ENCODE peak calls at places on chromosomes 3 and 15, in eight cellular contexts. K is foreskin fibroblast; I is NCI-H2171 treated with DMSO at 0.1 percent for 48 hours; V is ELR; Y is stimulated activated CD8-positive, alpha-beta memory T cell treated with anti-CD3 and anti-CD28 coated beads, Interleukin-2, amount 100 ng/mL, for 1 hour; A is stimulated activated naive B cell treated with anti-CD40 and anti-IgM and Interleukin-4, amounts not matched to agents 10 μg/mL and 1 μg/mL and 100 μg/mL, for 72 hours; H is T-cell; N is GM23248. Q is an unnamed sample.

GRCh38 chr3:5505163-5505562 is 317.7 kb downstream of the EDEM1 start:
- DNase-seq in K (no peak), I (no peak), V (no peak), Y (no peak), A (no peak), H (no peak), N (no peak), Q (no peak)

GRCh38 chr15:99467861-99468460 is 97.8 kb upstream of the MEF2A start:
- DNase-seq in K (peak; percentile 36), I (no peak), V (peak; percentile 30), Y (no peak), A (no peak), H (no peak), N (peak; percentile 42), Q (no peak)

GRCh38 chr3:143672396-143673165 is 175.7 kb downstream of the SLC9A9 start:
- DNase-seq in K (peak; percentile 69), I (no peak), V (no peak), Y (no peak), A (no peak), H (no peak), N (peak; percentile 6), Q (no peak)

GRCh38 chr3:130508970-130509369 is 8.0 kb upstream of the COL6A6 start:
- DNase-seq in K (peak; percentile 25), I (no peak), V (no peak), Y (no peak), A (no peak), H (no peak), N (no peak), Q (no peak)

GRCh38 chr3:141940204-141940776 is 63.8 kb downstream of the ATP1B3 start:
- DNase-seq in K (peak; percentile 90), I (peak; percentile 95), V (peak; percentile 95), Y (no peak), A (no peak), H (no peak), N (peak; percentile 83), Q (peak; percentile 98)

GRCh38 chr3:166177130-166177529 is 339.9 kb upstream of the BCHE start:
- DNase-seq in K (no peak), I (no peak), V (no peak), Y (no peak), A (no peak), H (no peak), N (no peak), Q (no peak)

GRCh38 chr3:170808041-170808440 is 62.0 kb downstream of the RPL22L1 start:
- DNase-seq in K (no peak), I (no peak), V (peak; percentile 17), Y (no peak), A (no peak), H (no peak), N (no peak), Q (no peak)

GRCh38 chr15:76209948-76210347 is 101.3 kb downstream of the ETFA start:
- DNase-seq in K (no peak), I (no peak), V (no peak), Y (no peak), A (no peak), H (no peak), N (no peak), Q (no peak)

GRCh38 chr3:118544458-118544857 is 490.2 kb downstream of the IGSF11 start:
- DNase-seq in K (no peak), I (peak; percentile 8), V (peak; percentile 3), Y (no peak), A (no peak), H (no peak), N (no peak), Q (no peak)

GRCh38 chr3:112974894-112975293 is at the start of gene CD200R1:
- DNase-seq in K (no peak), I (no peak), V (no peak), Y (no peak), A (peak; percentile 9), H (no peak), N (no peak), Q (no peak)

GRCh38 chr3:134364061-134364935 is 9.9 kb downstream of the AMOTL2 start:
- DNase-seq in K (peak; percentile 99), I (peak; percentile 73), V (peak; percentile 98), Y (no peak), A (no peak), H (no peak), N (peak; percentile 99), Q (no peak)

GRCh38 chr15:57340673-57341259 is 35.5 kb upstream of the CGNL1 start:
- DNase-seq in K (peak; percentile 77), I (peak; percentile 67), V (peak; percentile 70), Y (no peak), A (no peak), H (no peak), N (peak; percentile 66), Q (peak; percentile 12)

GRCh38 chr15:89576417-89576773 is 1.1 kb downstream of the TICRR start:
- DNase-seq in K (peak; percentile 54), I (no peak), V (peak; percentile 18), Y (no peak), A (no peak), H (no peak), N (peak; percentile 45), Q (no peak)

GRCh38 chr15:40301467-40302179 is 6.1 kb downstream of the PLCB2 start:
- DNase-seq in K (no peak), I (no peak), V (no peak), Y (no peak), A (no peak), H (no peak), N (no peak), Q (no peak)

GRCh38 chr15:63593705-63594671 is 3.2 kb upstream of the FBXL22 start:
- DNase-seq in K (peak; percentile 40), I (no peak), V (peak; percentile 19), Y (no peak), A (no peak), H (no peak), N (peak; percentile 32), Q (no peak)

GRCh38 chr3:125052671-125053303 is 3.0 kb downstream of the HEG1 start:
- DNase-seq in K (peak; percentile 86), I (peak; percentile 47), V (peak; percentile 93), Y (no peak), A (no peak), H (no peak), N (peak; percentile 95), Q (no peak)

GRCh38 chr15:74807302-74807701 is 5.3 kb upstream of the LMAN1L start:
- DNase-seq in K (no peak), I (no peak), V (no peak), Y (no peak), A (no peak), H (no peak), N (no peak), Q (no peak)

GRCh38 chr15:81491414-81492101 is 117.5 kb upstream of the TMC3 start:
- DNase-seq in K (no peak), I (no peak), V (no peak), Y (no peak), A (no peak), H (no peak), N (peak; percentile 72), Q (peak; percentile 49)

GRCh38 chr3:31776016-31776415 is 205.0 kb downstream of the OSBPL10 start:
- DNase-seq in K (peak; percentile 60), I (no peak), V (no peak), Y (no peak), A (no peak), H (no peak), N (peak; percentile 39), Q (no peak)

GRCh38 chr15:31440754-31441298 is 114.2 kb downstream of the KLF13 start:
- DNase-seq in K (peak; percentile 72), I (no peak), V (peak; percentile 52), Y (no peak), A (peak; percentile 47), H (no peak), N (peak; percentile 83), Q (no peak)

GRCh38 chr15:42511010-42511396 is 15.6 kb downstream of the SNAP23 start:
- DNase-seq in K (peak; percentile 47), I (no peak), V (peak; percentile 69), Y (no peak), A (no peak), H (no peak), N (peak; percentile 80), Q (no peak)

GRCh38 chr15:63487076-63487757 is 17.2 kb upstream of the USP3 start:
- DNase-seq in K (peak; percentile 84), I (peak; percentile 22), V (peak; percentile 79), Y (peak; percentile 79), A (peak; percentile 82), H (peak; percentile 78), N (peak; percentile 84), Q (no peak)

GRCh38 chr3:8529197-8529637 is 27.6 kb downstream of the LMCD1 start:
- DNase-seq in K (peak; percentile 60), I (no peak), V (no peak), Y (no peak), A (no peak), H (no peak), N (peak; percentile 40), Q (no peak)

GRCh38 chr3:124467980-124468902 is 262.0 kb upstream of the UMPS start:
- DNase-seq in K (peak; percentile 69), I (peak; percentile 73), V (peak; percentile 55), Y (no peak), A (peak; percentile 11), H (no peak), N (peak; percentile 51), Q (peak; percentile 61)

GRCh38 chr15:84034831-84035753 is 200.5 kb upstream of the GOLGA6L4 start:
- DNase-seq in K (peak; percentile 56), I (no peak), V (peak; percentile 40), Y (no peak), A (no peak), H (no peak), N (peak; percentile 54), Q (no peak)

GRCh38 chr3:66038726-66039589 is at the start of gene MAGI1:
- DNase-seq in K (peak; percentile 98), I (peak; percentile 76), V (peak; percentile 95), Y (no peak), A (peak; percentile 19), H (no peak), N (peak; percentile 97), Q (peak; percentile 19)

GRCh38 chr15:58771621-58772235 is 626 bp downstream of the MINDY2 start:
- DNase-seq in K (peak; percentile 52), I (peak; percentile 59), V (peak; percentile 42), Y (no peak), A (no peak), H (no peak), N (peak; percentile 58), Q (no peak)

GRCh38 chr3:15606434-15606891 is 4.9 kb downstream of the BTD start:
- DNase-seq in K (peak; percentile 23), I (no peak), V (no peak), Y (no peak), A (no peak), H (no peak), N (peak; percentile 41), Q (no peak)

Q was measured in NCI-H446 treated with DMSO at 0.1 percent for 48 hours.